ENCODE peak calls at places on chromosome 10, in four cellular contexts. One of them, this sample, is unnamed.

GRCh38 chr10:12908773-12909172 is 92.7 kb downstream of the CCDC3 start:
- DNase-seq in astrocyte of the spinal cord: no peak
- DNase-seq in NCI-H1930: no peak
- DNase-seq in omental fat pad: no peak
- DNase-seq in this sample: no peak

GRCh38 chr10:132848951-132849545 is 63.1 kb upstream of the NKX6-2 start:
- DNase-seq in NCI-H1930: no peak
- DNase-seq in astrocyte of the spinal cord: no peak
- DNase-seq in omental fat pad: no peak
- DNase-seq in this sample: peak; percentile 84

GRCh38 chr10:99787782-99788181 is 5.3 kb downstream of the ABCC2 start:
- DNase-seq in omental fat pad: no peak
- DNase-seq in NCI-H1930: no peak
- DNase-seq in astrocyte of the spinal cord: no peak
- DNase-seq in this sample: no peak

GRCh38 chr10:89491932-89492331 is 43.5 kb downstream of the SLC16A12 start:
- DNase-seq in omental fat pad: no peak
- DNase-seq in astrocyte of the spinal cord: no peak
- DNase-seq in NCI-H1930: no peak
- DNase-seq in this sample: no peak

GRCh38 chr10:23094786-23095403 is 484 bp upstream of the MSRB2 start:
- DNase-seq in astrocyte of the spinal cord: no peak
- DNase-seq in NCI-H1930: no peak
- DNase-seq in omental fat pad: no peak
- DNase-seq in this sample: no peak

GRCh38 chr10:78644550-78644949 is 424.2 kb upstream of the ZMIZ1 start:
- DNase-seq in omental fat pad: no peak
- DNase-seq in astrocyte of the spinal cord: no peak
- DNase-seq in NCI-H1930: no peak
- DNase-seq in this sample: no peak

GRCh38 chr10:104589431-104589830 is 51.7 kb upstream of the SORCS3 start:
- DNase-seq in omental fat pad: no peak
- DNase-seq in astrocyte of the spinal cord: peak; percentile 25
- DNase-seq in NCI-H1930: no peak
- DNase-seq in this sample: no peak

GRCh38 chr10:132196178-132197113 is 9.7 kb downstream of the DPYSL4 start:
- DNase-seq in astrocyte of the spinal cord: no peak
- DNase-seq in omental fat pad: no peak
- DNase-seq in NCI-H1930: no peak
- DNase-seq in this sample: peak; percentile 81

GRCh38 chr10:77820349-77820748 is 106.2 kb downstream of the DLG5 start:
- DNase-seq in NCI-H1930: no peak
- DNase-seq in astrocyte of the spinal cord: no peak
- DNase-seq in omental fat pad: no peak
- DNase-seq in this sample: peak; percentile 17

GRCh38 chr10:75396861-75397570 is 4.5 kb downstream of the ZNF503 start:
- DNase-seq in omental fat pad: no peak
- DNase-seq in NCI-H1930: no peak
- DNase-seq in astrocyte of the spinal cord: peak; percentile 44
- DNase-seq in this sample: peak; percentile 87

GRCh38 chr10:62433181-62433692 is 59.1 kb downstream of the ZNF365 start:
- DNase-seq in astrocyte of the spinal cord: peak; percentile 97
- DNase-seq in omental fat pad: peak; percentile 33
- DNase-seq in NCI-H1930: no peak
- DNase-seq in this sample: no peak

GRCh38 chr10:119700321-119700954 is 25.4 kb upstream of the INPP5F start:
- DNase-seq in NCI-H1930: no peak
- DNase-seq in astrocyte of the spinal cord: no peak
- DNase-seq in omental fat pad: no peak
- DNase-seq in this sample: no peak

GRCh38 chr10:16843252-16843870 is 26.1 kb upstream of the RSU1 start:
- DNase-seq in omental fat pad: no peak
- DNase-seq in astrocyte of the spinal cord: peak; percentile 83
- DNase-seq in NCI-H1930: peak; percentile 28
- DNase-seq in this sample: no peak

GRCh38 chr10:31262672-31263071 is 56.3 kb upstream of the ZEB1 start:
- DNase-seq in astrocyte of the spinal cord: peak; percentile 76
- DNase-seq in omental fat pad: no peak
- DNase-seq in NCI-H1930: no peak
- DNase-seq in this sample: no peak

GRCh38 chr10:30417301-30417700 is 16.7 kb upstream of the MAP3K8 start:
- DNase-seq in astrocyte of the spinal cord: no peak
- DNase-seq in NCI-H1930: no peak
- DNase-seq in omental fat pad: no peak
- DNase-seq in this sample: no peak

GRCh38 chr10:3452683-3453388 is 280.3 kb upstream of the PITRM1 start:
- DNase-seq in NCI-H1930: no peak
- DNase-seq in astrocyte of the spinal cord: peak; percentile 93
- DNase-seq in omental fat pad: no peak
- DNase-seq in this sample: no peak

GRCh38 chr10:20596911-20597310 is 300.2 kb downstream of the NEBL start:
- DNase-seq in omental fat pad: no peak
- DNase-seq in astrocyte of the spinal cord: peak; percentile 65
- DNase-seq in NCI-H1930: no peak
- DNase-seq in this sample: no peak

GRCh38 chr10:17669185-17669872 is 25.4 kb downstream of the STAM start:
- DNase-seq in omental fat pad: no peak
- DNase-seq in astrocyte of the spinal cord: no peak
- DNase-seq in NCI-H1930: no peak
- DNase-seq in this sample: no peak

GRCh38 chr10:123203393-123204126 is 49.4 kb downstream of the BUB3 start:
- DNase-seq in astrocyte of the spinal cord: peak; percentile 8
- DNase-seq in omental fat pad: no peak
- DNase-seq in NCI-H1930: no peak
- DNase-seq in this sample: no peak

GRCh38 chr10:30813872-30814471 is 184.4 kb upstream of the LYZL2 start:
- DNase-seq in NCI-H1930: no peak
- DNase-seq in omental fat pad: no peak
- DNase-seq in astrocyte of the spinal cord: peak; percentile 92
- DNase-seq in this sample: no peak

GRCh38 chr10:13016886-13017285 is 15.4 kb upstream of the CCDC3 start:
- DNase-seq in omental fat pad: no peak
- DNase-seq in astrocyte of the spinal cord: peak; percentile 26
- DNase-seq in NCI-H1930: no peak
- DNase-seq in this sample: no peak

GRCh38 chr10:115355162-115355760 is 262.1 kb downstream of the ATRNL1 start:
- DNase-seq in omental fat pad: no peak
- DNase-seq in astrocyte of the spinal cord: peak; percentile 76
- DNase-seq in NCI-H1930: peak; percentile 17
- DNase-seq in this sample: no peak

GRCh38 chr10:122847782-122848604 is 2.3 kb upstream of the CUZD1 start:
- DNase-seq in astrocyte of the spinal cord: peak; percentile 36
- DNase-seq in omental fat pad: no peak
- DNase-seq in NCI-H1930: no peak
- DNase-seq in this sample: no peak

GRCh38 chr10:52436664-52437063 is 122.6 kb downstream of the DKK1 start:
- DNase-seq in astrocyte of the spinal cord: peak; percentile 36
- DNase-seq in NCI-H1930: no peak
- DNase-seq in omental fat pad: no peak
- DNase-seq in this sample: no peak

GRCh38 chr10:81873932-81874816 is 820 bp upstream of the NRG3 start:
- DNase-seq in omental fat pad: no peak
- DNase-seq in astrocyte of the spinal cord: peak; percentile 23
- DNase-seq in NCI-H1930: peak; percentile 3
- DNase-seq in this sample: peak; percentile 93

GRCh38 chr10:126387931-126388911 is at the start of gene ADAM12:
- DNase-seq in NCI-H1930: no peak
- DNase-seq in astrocyte of the spinal cord: peak; percentile 85
- DNase-seq in omental fat pad: no peak
- DNase-seq in this sample: no peak

GRCh38 chr10:102802920-102803534 is 34.2 kb downstream of the CYP17A1 start:
- DNase-seq in NCI-H1930: no peak
- DNase-seq in omental fat pad: peak; percentile 58
- DNase-seq in astrocyte of the spinal cord: peak; percentile 99
- DNase-seq in this sample: no peak

GRCh38 chr10:1183033-1183396 is 126.8 kb downstream of the WDR37 start:
- DNase-seq in omental fat pad: no peak
- DNase-seq in NCI-H1930: no peak
- DNase-seq in astrocyte of the spinal cord: no peak
- DNase-seq in this sample: peak; percentile 92

GRCh38 chr10:47287365-47287802 is 12.6 kb upstream of the GDF10 start:
- DNase-seq in astrocyte of the spinal cord: no peak
- DNase-seq in NCI-H1930: no peak
- DNase-seq in omental fat pad: no peak
- DNase-seq in this sample: no peak

GRCh38 chr10:23779287-23779686 is 340.4 kb downstream of the OTUD1 start:
- DNase-seq in NCI-H1930: no peak
- DNase-seq in omental fat pad: no peak
- DNase-seq in astrocyte of the spinal cord: no peak
- DNase-seq in this sample: no peak

GRCh38 chr10:98293550-98294269 is 25.7 kb upstream of the LOXL4 start:
- DNase-seq in NCI-H1930: no peak
- DNase-seq in astrocyte of the spinal cord: peak; percentile 43
- DNase-seq in omental fat pad: no peak
- DNase-seq in this sample: no peak

GRCh38 chr10:129911451-129912160 is 52.5 kb downstream of the EBF3 start:
- DNase-seq in astrocyte of the spinal cord: no peak
- DNase-seq in NCI-H1930: no peak
- DNase-seq in omental fat pad: no peak
- DNase-seq in this sample: no peak

GRCh38 chr10:79248341-79248931 is 98.8 kb upstream of the PPIF start:
- DNase-seq in astrocyte of the spinal cord: peak; percentile 94
- DNase-seq in NCI-H1930: no peak
- DNase-seq in omental fat pad: no peak
- DNase-seq in this sample: no peak

GRCh38 chr10:6385683-6386082 is 183.0 kb downstream of the PFKFB3 start:
- DNase-seq in NCI-H1930: no peak
- DNase-seq in omental fat pad: no peak
- DNase-seq in astrocyte of the spinal cord: no peak
- DNase-seq in this sample: no peak

GRCh38 chr10:7788640-7789335 is 811 bp downstream of the ATP5F1C start:
- DNase-seq in omental fat pad: no peak
- DNase-seq in astrocyte of the spinal cord: peak; percentile 17
- DNase-seq in NCI-H1930: no peak
- DNase-seq in this sample: no peak